ENCODE peak calls at places on chromosome 1, in four cellular contexts. M is HepG2, Y is A549, E is K562. F is an unnamed sample.

GRCh38 chr1:244100691-244101453 is 49.8 kb downstream of the ZBTB18 start:
- DNase-seq in E (no peak), Y (no peak), M (no peak), F (peak)

GRCh38 chr1:226034482-226034881 is 28.0 kb upstream of the H3-3A start:
- DNase-seq in M (peak), E (no peak), Y (no peak), F (peak)

GRCh38 chr1:112618721-112619517 is at the start of gene ST7L:
- DNase-seq in Y (peak), E (peak), M (peak), F (peak)

GRCh38 chr1:11237364-11237755 is 25.0 kb downstream of the MTOR start:
- DNase-seq in M (no peak), Y (no peak), E (no peak), F (no peak)

GRCh38 chr1:65193129-65193528 is 45.1 kb downstream of the AK4 start:
- DNase-seq in M (no peak), Y (no peak), E (no peak), F (no peak)

GRCh38 chr1:232615401-232615800 is 14.5 kb downstream of the SIPA1L2 start:
- DNase-seq in Y (no peak), M (no peak), E (no peak), F (no peak)

GRCh38 chr1:153548722-153549695 is at the start of gene S100A3:
- DNase-seq in Y (peak), E (no peak), M (no peak), F (peak)

GRCh38 chr1:8197493-8198282 is 120.2 kb upstream of the SLC45A1 start:
- DNase-seq in M (peak), Y (peak), E (peak), F (peak)

GRCh38 chr1:145720878-145721671 is 1.8 kb downstream of the CD160 start:
- DNase-seq in Y (peak), E (peak), M (peak), F (peak)

GRCh38 chr1:94394247-94394646 is 23.9 kb upstream of the ABCD3 start:
- DNase-seq in E (no peak), Y (no peak), M (no peak), F (no peak)

GRCh38 chr1:59367269-59368006 is 70.5 kb downstream of the FGGY start:
- DNase-seq in M (no peak), Y (no peak), E (no peak), F (peak)

GRCh38 chr1:15740833-15741182 is 1.5 kb upstream of the TMEM82 start:
- DNase-seq in M (no peak), Y (no peak), E (no peak), F (no peak)
- TF ChIP-seq MAZ in M (no peak), Y (no peak), E (no peak), F (no peak)

DNA sequence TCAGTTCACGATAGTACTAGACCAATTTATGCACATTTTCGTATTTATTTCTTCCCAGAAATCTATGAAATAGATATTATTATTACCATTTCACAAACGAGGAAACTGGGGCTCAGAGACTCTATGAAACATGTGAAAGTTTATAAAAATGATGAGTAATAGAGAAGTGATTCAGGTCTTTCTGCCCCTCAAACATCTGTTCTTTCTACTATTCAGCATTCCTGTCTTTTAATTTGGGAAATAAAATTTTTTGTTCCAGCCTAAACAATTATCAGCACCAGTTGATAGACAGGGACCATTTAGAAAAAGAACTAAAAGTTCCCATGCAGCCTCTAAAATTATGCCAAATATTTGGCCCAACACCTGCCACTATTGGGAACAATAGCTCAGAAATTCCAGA is 585.1 kb downstream of the PTPRC start:
- DNase-seq in E (no peak), M (no peak), Y (no peak), F (peak)
- TF ChIP-seq MAZ in E (no peak), M (no peak), Y (no peak), F (no peak)

GRCh38 chr1:203673550-203674411 is 47.1 kb downstream of the ATP2B4 start:
- DNase-seq in M (peak), Y (peak), E (peak), F (peak)
- TF ChIP-seq MAZ in M (no peak), Y (no peak), E (peak), F (no peak)

GRCh38 chr1:20216574-20216973 is 30.3 kb upstream of the PLA2G2C start:
- DNase-seq in Y (peak), M (peak), E (peak), F (peak)
- TF ChIP-seq MAZ in Y (no peak), M (no peak), E (no peak), F (no peak)

DNA sequence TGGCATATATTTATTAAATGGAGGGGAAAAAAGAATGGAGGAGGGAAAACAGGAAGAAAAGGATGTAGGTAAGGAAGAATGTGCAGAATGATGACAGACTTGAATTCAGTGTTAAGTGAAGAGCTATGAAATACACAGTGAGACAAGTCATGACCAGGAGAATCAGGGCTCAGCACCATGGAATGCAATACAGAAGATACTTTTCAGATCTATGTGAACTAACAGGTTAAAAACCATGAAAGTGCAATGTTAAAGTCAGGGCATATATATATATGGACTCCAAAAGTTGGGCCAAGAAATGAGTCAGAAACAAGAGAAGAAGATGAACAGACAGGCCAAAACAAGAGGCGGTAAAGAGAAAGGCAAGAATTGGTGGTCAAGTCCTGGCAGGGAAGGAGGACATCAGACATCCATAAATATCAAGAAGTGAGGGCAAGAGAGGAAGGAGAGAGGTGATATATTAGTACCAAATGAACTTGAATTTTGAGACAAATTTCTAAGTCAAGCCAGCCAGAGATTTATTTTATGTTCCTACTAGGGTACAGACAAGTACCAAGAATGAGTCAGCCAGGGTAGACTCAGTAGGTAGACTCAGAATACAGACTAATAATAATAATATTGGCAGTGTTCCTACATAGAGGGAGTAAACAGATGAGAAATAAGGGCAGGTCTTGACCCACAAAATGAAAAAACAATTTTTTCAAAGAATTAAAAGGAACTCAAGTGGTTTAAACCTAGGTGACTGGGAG is 39.5 kb upstream of the MCOLN3 start:
- DNase-seq in E (no peak), Y (no peak), M (no peak), F (no peak)
- TF ChIP-seq MAZ in E (no peak), Y (no peak), M (no peak), F (no peak)